ENCODE peak calls at places on chromosomes 2 and 18, in six cellular contexts. F, O, M, J, L and S are unnamed samples.

GRCh38 chr2:101622633-101623521 is 74.6 kb upstream of the MAP4K4 start:
- DNase-seq in M (no peak), L (no peak), O (no peak), F (no peak), J (no peak), S (no peak)

GRCh38 chr18:70287731-70288130 is 1.1 kb upstream of the SOCS6 start:
- DNase-seq in M (no peak), F (no peak), L (no peak), J (no peak), O (no peak), S (no peak)

GRCh38 chr2:17615728-17616351 is 75.3 kb downstream of the VSNL1 start:
- DNase-seq in L (no peak), M (no peak), O (no peak), J (no peak), F (peak), S (no peak)

GRCh38 chr2:88190808-88191721 is 20.9 kb downstream of the THNSL2 start:
- DNase-seq in J (no peak), O (peak), F (no peak), M (no peak), L (no peak), S (no peak)

GRCh38 chr18:23824704-23825103 is 135.5 kb downstream of the LAMA3 start:
- DNase-seq in F (peak), M (no peak), L (no peak), O (no peak), J (no peak), S (no peak)

GRCh38 chr2:67486041-67486796 is 89.1 kb downstream of the ETAA1 start:
- DNase-seq in J (no peak), F (no peak), M (no peak), L (no peak), O (no peak), S (no peak)

GRCh38 chr2:59034791-59035190 is 793.7 kb upstream of the FANCL start:
- DNase-seq in M (no peak), L (no peak), O (no peak), J (no peak), F (no peak), S (no peak)

GRCh38 chr2:168935810-168936581 is 34.9 kb downstream of the G6PC2 start:
- DNase-seq in L (no peak), M (no peak), F (peak), O (no peak), J (no peak), S (no peak)

GRCh38 chr2:31886700-31887099 is 124.1 kb downstream of the MEMO1 start:
- DNase-seq in M (no peak), J (no peak), L (no peak), F (peak), O (no peak), S (no peak)

GRCh38 chr2:15758779-15759343 is 167.2 kb downstream of the DDX1 start:
- DNase-seq in L (peak), J (no peak), F (no peak), M (no peak), O (no peak), S (no peak)

GRCh38 chr2:237511421-237511820 is 24.4 kb downstream of the MLPH start:
- DNase-seq in M (no peak), J (no peak), F (no peak), O (no peak), L (no peak), S (no peak)

GRCh38 chr2:194090251-194090905 is 1566.6 kb upstream of the SLC39A10 start:
- DNase-seq in L (no peak), F (no peak), J (no peak), M (no peak), O (no peak), S (no peak)

GRCh38 chr2:151523825-151524224 is 114.1 kb downstream of the RIF1 start:
- DNase-seq in L (no peak), J (no peak), F (peak), O (no peak), M (no peak), S (no peak)

GRCh38 chr18:26468931-26469340 is 79.4 kb downstream of the KCTD1 start:
- DNase-seq in M (no peak), L (no peak), O (no peak), J (no peak), F (no peak), S (no peak)

GRCh38 chr2:219512524-219513216 is 1.6 kb upstream of the ASIC4 start:
- DNase-seq in M (no peak), J (no peak), F (no peak), L (no peak), O (no peak), S (no peak)

GRCh38 chr2:10083692-10084566 is 3.7 kb upstream of the CYS1 start:
- DNase-seq in F (no peak), J (no peak), M (no peak), O (no peak), L (no peak), S (no peak)

GRCh38 chr2:70596739-70597138 is 43.1 kb upstream of the TGFA start:
- DNase-seq in O (no peak), L (no peak), M (no peak), F (no peak), J (no peak), S (no peak)

GRCh38 chr18:31942301-31942998 is 478 bp downstream of the TRAPPC8 start:
- DNase-seq in O (peak), L (no peak), J (no peak), M (no peak), F (peak), S (no peak)

GRCh38 chr2:108538000-108538625 is 3.8 kb downstream of the LIMS1 start:
- DNase-seq in L (no peak), O (no peak), F (no peak), M (no peak), J (peak), S (no peak)

GRCh38 chr18:8721716-8722115 is 16.4 kb downstream of the MTCL1 start:
- DNase-seq in M (no peak), O (peak), L (no peak), F (peak), J (no peak), S (no peak)

GRCh38 chr18:12776821-12777471 is 74.1 kb downstream of the PSMG2 start:
- DNase-seq in M (no peak), J (no peak), L (peak), O (no peak), F (no peak), S (no peak)

GRCh38 chr2:101014264-101014857 is 12.3 kb downstream of the RPL31 start:
- DNase-seq in F (no peak), L (no peak), J (no peak), M (no peak), O (no peak), S (no peak)

GRCh38 chr2:229914182-229914581 is 7.6 kb downstream of the TRIP12 start:
- DNase-seq in J (no peak), F (no peak), O (no peak), M (no peak), L (no peak), S (no peak)

GRCh38 chr2:216348909-216349308 is 23.4 kb downstream of the MARCHF4 start:
- DNase-seq in M (no peak), L (no peak), F (peak), O (no peak), J (no peak), S (no peak)

GRCh38 chr2:19879115-19879514 is 22.7 kb downstream of the TTC32 start:
- DNase-seq in L (peak), F (no peak), M (peak), O (no peak), J (no peak), S (no peak)

GRCh38 chr2:69118609-69119008 is 105.6 kb downstream of the ANTXR1 start:
- DNase-seq in F (no peak), J (no peak), M (peak), O (no peak), L (no peak), S (no peak)

GRCh38 chr2:122680662-122681061 is 925.2 kb downstream of the TSN start:
- DNase-seq in J (no peak), F (no peak), L (no peak), O (no peak), M (no peak), S (no peak)

GRCh38 chr2:174680221-174680620 is 82.6 kb upstream of the WIPF1 start:
- DNase-seq in F (no peak), J (no peak), O (no peak), M (no peak), L (peak), S (no peak)

GRCh38 chr2:84071050-84071449 is 388.0 kb downstream of the SUCLG1 start:
- DNase-seq in M (no peak), F (no peak), J (no peak), L (no peak), O (no peak), S (no peak)

GRCh38 chr2:119598576-119598975 is 54.3 kb downstream of the CFAP221 start:
- DNase-seq in M (no peak), L (no peak), F (no peak), J (no peak), O (no peak), S (no peak)

GRCh38 chr2:84888401-84889276 is 7.8 kb upstream of the TRABD2A start:
- DNase-seq in O (peak), L (peak), J (no peak), M (peak), F (peak), S (no peak)

GRCh38 chr2:28358668-28359201 is 33.9 kb upstream of the FOSL2 start:
- DNase-seq in L (peak), F (no peak), J (no peak), M (no peak), O (no peak), S (no peak)

GRCh38 chr2:203743441-203743932 is 37.0 kb downstream of the CD28 start:
- DNase-seq in M (peak), F (peak), J (no peak), O (no peak), L (no peak), S (peak)

GRCh38 chr2:235330775-235331438 is 162.9 kb upstream of the AGAP1 start:
- DNase-seq in F (peak), O (no peak), J (no peak), M (no peak), L (no peak), S (no peak)

GRCh38 chr18:58101291-58101706 is 57.3 kb downstream of the NEDD4L start:
- DNase-seq in J (peak), O (no peak), M (no peak), L (no peak), F (no peak), S (no peak)

GRCh38 chr2:218607436-218608115 is at the start of gene PLCD4:
- DNase-seq in O (peak), J (no peak), M (no peak), F (peak), L (no peak), S (peak)

GRCh38 chr2:223500690-223501089 is 101.5 kb downstream of the SCG2 start:
- DNase-seq in F (no peak), J (no peak), O (no peak), L (no peak), M (no peak), S (no peak)

GRCh38 chr2:150097891-150098595 is 389.4 kb downstream of the RND3 start:
- DNase-seq in L (no peak), F (peak), O (no peak), M (no peak), J (no peak), S (no peak)